ENCODE peak calls at places on chromosomes 16 and 17, in seven cellular contexts. One of them, this sample, is unnamed.

GRCh38 chr17:77494664-77495435 is 354.1 kb downstream of the SEC14L1 start:
- DNase-seq in H9: peak
- DNase-seq in trophoblast cell: peak
- DNase-seq in IMR-90: peak
- DNase-seq in neuronal stem cell: peak
- DNase-seq in mesenchymal stem cell: peak
- DNase-seq in H1: peak
- DNase-seq in this sample: peak

GRCh38 chr16:82011199-82011641 is at the start of gene SDR42E1:
- DNase-seq in H9: no peak
- DNase-seq in trophoblast cell: no peak
- DNase-seq in IMR-90: no peak
- DNase-seq in neuronal stem cell: no peak
- DNase-seq in mesenchymal stem cell: no peak
- DNase-seq in H1: no peak
- DNase-seq in this sample: peak

GRCh38 chr16:57889960-57890751 is 80.8 kb downstream of the CNGB1 start:
- DNase-seq in H9: no peak
- DNase-seq in trophoblast cell: peak
- DNase-seq in IMR-90: peak
- DNase-seq in neuronal stem cell: no peak
- DNase-seq in mesenchymal stem cell: peak
- DNase-seq in H1: no peak
- DNase-seq in this sample: no peak

GRCh38 chr16:86590501-86591144 is 12.3 kb downstream of the FOXL1 start:
- DNase-seq in H9: no peak
- DNase-seq in trophoblast cell: no peak
- DNase-seq in IMR-90: peak
- DNase-seq in neuronal stem cell: no peak
- DNase-seq in mesenchymal stem cell: peak
- DNase-seq in H1: no peak
- DNase-seq in this sample: no peak

GRCh38 chr16:52293209-52293608 is 253.7 kb downstream of the TOX3 start:
- DNase-seq in H9: no peak
- DNase-seq in trophoblast cell: no peak
- DNase-seq in IMR-90: no peak
- DNase-seq in neuronal stem cell: no peak
- DNase-seq in mesenchymal stem cell: no peak
- DNase-seq in H1: no peak
- DNase-seq in this sample: no peak

GRCh38 chr16:67406628-67407027 is 9.6 kb downstream of the ZDHHC1 start:
- DNase-seq in H9: no peak
- DNase-seq in trophoblast cell: no peak
- DNase-seq in IMR-90: peak
- DNase-seq in neuronal stem cell: no peak
- DNase-seq in mesenchymal stem cell: peak
- DNase-seq in H1: no peak
- DNase-seq in this sample: peak

GRCh38 chr16:73056383-73056782 is 8.5 kb upstream of the ZFHX3 start:
- DNase-seq in H9: no peak
- DNase-seq in trophoblast cell: no peak
- DNase-seq in IMR-90: no peak
- DNase-seq in neuronal stem cell: no peak
- DNase-seq in mesenchymal stem cell: no peak
- DNase-seq in H1: no peak
- DNase-seq in this sample: no peak

GRCh38 chr16:56776562-56776961 is 46.6 kb downstream of the NUP93 start:
- DNase-seq in H9: no peak
- DNase-seq in trophoblast cell: no peak
- DNase-seq in IMR-90: no peak
- DNase-seq in neuronal stem cell: no peak
- DNase-seq in mesenchymal stem cell: no peak
- DNase-seq in H1: no peak
- DNase-seq in this sample: no peak

DNA sequence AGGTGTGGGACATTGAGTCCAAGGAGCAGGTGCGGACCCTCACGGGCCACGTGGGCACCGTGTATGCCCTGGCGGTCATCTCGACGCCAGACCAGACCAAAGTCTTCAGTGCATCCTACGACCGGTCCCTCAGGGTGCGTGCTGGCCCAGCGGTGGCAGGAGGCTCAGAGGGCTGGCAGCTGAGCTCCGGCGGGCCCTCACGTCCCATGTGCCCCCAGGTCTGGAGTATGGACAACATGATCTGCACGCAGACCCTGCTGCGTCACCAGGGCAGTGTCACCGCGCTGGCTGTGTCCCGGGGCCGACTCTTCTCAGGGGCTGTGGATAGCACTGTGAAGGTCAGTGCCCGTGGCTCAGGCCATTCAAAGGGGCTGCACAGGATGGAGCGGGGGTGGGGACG is 20.4 kb downstream of the CASKIN1 start:
- DNase-seq in H9: no peak
- DNase-seq in trophoblast cell: no peak
- DNase-seq in IMR-90: no peak
- DNase-seq in neuronal stem cell: no peak
- DNase-seq in mesenchymal stem cell: no peak
- DNase-seq in H1: no peak
- DNase-seq in this sample: no peak
- H3K23ac ChIP-seq in H9: no peak
- H3K23ac ChIP-seq in trophoblast cell: no peak
- H3K23ac ChIP-seq in IMR-90: no peak
- H3K23ac ChIP-seq in neuronal stem cell: peak
- H3K23ac ChIP-seq in mesenchymal stem cell: no peak
- H3K23ac ChIP-seq in H1: no peak
- H3K23ac ChIP-seq in this sample: no peak

GRCh38 chr16:46899443-46900143 is 15.4 kb downstream of the GPT2 start:
- DNase-seq in H9: no peak
- DNase-seq in trophoblast cell: no peak
- DNase-seq in IMR-90: peak
- DNase-seq in neuronal stem cell: no peak
- DNase-seq in mesenchymal stem cell: peak
- DNase-seq in H1: no peak
- DNase-seq in this sample: no peak
- H3K23ac ChIP-seq in H9: no peak
- H3K23ac ChIP-seq in trophoblast cell: no peak
- H3K23ac ChIP-seq in IMR-90: no peak
- H3K23ac ChIP-seq in neuronal stem cell: peak
- H3K23ac ChIP-seq in mesenchymal stem cell: no peak
- H3K23ac ChIP-seq in H1: no peak
- H3K23ac ChIP-seq in this sample: no peak

DNA sequence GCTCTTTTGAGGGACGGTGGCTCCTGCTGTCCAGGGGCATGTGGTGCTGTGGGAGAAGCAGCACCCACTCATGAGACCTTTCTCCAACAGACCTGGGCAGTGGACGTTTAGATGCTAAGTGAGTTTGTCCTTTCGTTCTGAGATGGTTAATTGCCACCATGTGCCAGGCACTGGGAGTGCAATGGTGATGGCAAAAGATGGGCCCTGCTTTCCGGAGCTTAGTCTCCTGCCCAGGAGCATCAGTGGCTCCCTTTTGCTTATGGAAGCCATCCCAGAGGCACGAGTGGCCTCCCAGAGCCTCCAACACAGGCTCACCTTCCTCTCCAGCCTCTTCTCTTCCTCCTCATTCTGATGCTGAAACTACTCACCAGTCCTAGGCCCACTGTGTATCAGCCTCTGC is 28.4 kb downstream of the CASKIN2 start:
- DNase-seq in H9: no peak
- DNase-seq in trophoblast cell: no peak
- DNase-seq in IMR-90: no peak
- DNase-seq in neuronal stem cell: no peak
- DNase-seq in mesenchymal stem cell: no peak
- DNase-seq in H1: no peak
- DNase-seq in this sample: no peak
- H3K23ac ChIP-seq in H9: no peak
- H3K23ac ChIP-seq in trophoblast cell: no peak
- H3K23ac ChIP-seq in IMR-90: no peak
- H3K23ac ChIP-seq in neuronal stem cell: no peak
- H3K23ac ChIP-seq in mesenchymal stem cell: no peak
- H3K23ac ChIP-seq in H1: no peak
- H3K23ac ChIP-seq in this sample: no peak

GRCh38 chr16:2297506-2297860 is 29.6 kb upstream of the RNPS1 start:
- DNase-seq in H9: no peak
- DNase-seq in trophoblast cell: no peak
- DNase-seq in IMR-90: no peak
- DNase-seq in neuronal stem cell: no peak
- DNase-seq in mesenchymal stem cell: no peak
- DNase-seq in H1: no peak
- DNase-seq in this sample: no peak

GRCh38 chr16:2296662-2297505 is 29.0 kb upstream of the RNPS1 start:
- DNase-seq in H9: peak
- DNase-seq in trophoblast cell: peak
- DNase-seq in IMR-90: no peak
- DNase-seq in neuronal stem cell: no peak
- DNase-seq in mesenchymal stem cell: no peak
- DNase-seq in H1: peak
- DNase-seq in this sample: peak

GRCh38 chr16:2292221-2292620 is 24.3 kb upstream of the RNPS1 start:
- DNase-seq in H9: no peak
- DNase-seq in trophoblast cell: no peak
- DNase-seq in IMR-90: no peak
- DNase-seq in neuronal stem cell: no peak
- DNase-seq in mesenchymal stem cell: no peak
- DNase-seq in H1: no peak
- DNase-seq in this sample: no peak

GRCh38 chr16:2298621-2299020 is 30.7 kb upstream of the RNPS1 start:
- DNase-seq in H9: no peak
- DNase-seq in trophoblast cell: no peak
- DNase-seq in IMR-90: no peak
- DNase-seq in neuronal stem cell: no peak
- DNase-seq in mesenchymal stem cell: no peak
- DNase-seq in H1: no peak
- DNase-seq in this sample: no peak

DNA sequence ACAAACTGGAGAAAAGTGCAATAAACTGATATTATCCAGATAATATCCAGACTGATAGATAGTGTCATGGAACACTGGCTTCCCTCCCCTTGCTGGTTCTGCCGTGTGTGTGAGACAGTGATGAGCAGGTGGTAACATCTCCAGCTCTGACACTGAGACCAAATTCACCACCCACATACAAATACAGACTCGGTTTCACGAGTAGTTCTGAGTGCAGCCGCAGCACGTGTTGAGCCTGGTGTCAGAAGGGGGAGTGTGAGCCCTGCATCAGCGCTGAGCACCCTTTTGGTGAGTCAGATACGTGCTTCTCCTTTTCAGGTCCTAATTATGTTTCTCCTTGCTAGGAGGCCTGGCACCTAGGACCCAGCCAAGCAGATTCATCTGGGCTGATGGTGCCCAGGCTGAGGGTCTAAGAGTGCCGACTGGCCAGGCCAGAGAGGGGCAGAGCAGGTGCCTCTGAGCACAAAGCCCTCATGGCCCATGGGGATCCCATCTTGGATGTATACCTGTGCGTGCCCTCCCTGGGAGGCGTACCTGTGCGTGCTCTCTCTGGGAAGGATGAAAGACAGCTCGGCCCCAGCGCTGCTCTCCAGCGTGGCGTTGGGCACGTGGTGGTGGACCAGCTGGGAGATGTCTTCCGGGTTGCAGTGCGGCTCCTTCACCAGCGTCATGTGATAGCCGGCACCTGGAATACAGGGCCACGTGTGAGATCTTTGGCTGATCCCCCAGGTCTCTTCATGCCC is 27.3 kb upstream of the RNPS1 start:
- DNase-seq in H9: no peak
- DNase-seq in trophoblast cell: no peak
- DNase-seq in IMR-90: no peak
- DNase-seq in neuronal stem cell: no peak
- DNase-seq in mesenchymal stem cell: no peak
- DNase-seq in H1: no peak
- DNase-seq in this sample: no peak
- H3K23ac ChIP-seq in H9: no peak
- H3K23ac ChIP-seq in trophoblast cell: no peak
- H3K23ac ChIP-seq in IMR-90: no peak
- H3K23ac ChIP-seq in neuronal stem cell: no peak
- H3K23ac ChIP-seq in mesenchymal stem cell: no peak
- H3K23ac ChIP-seq in H1: no peak
- H3K23ac ChIP-seq in this sample: no peak

GRCh38 chr17:18117974-18118632 is 9.5 kb downstream of the MYO15A start:
- DNase-seq in H9: no peak
- DNase-seq in trophoblast cell: no peak
- DNase-seq in IMR-90: peak
- DNase-seq in neuronal stem cell: no peak
- DNase-seq in mesenchymal stem cell: no peak
- DNase-seq in H1: no peak
- DNase-seq in this sample: no peak
- H3K23ac ChIP-seq in H9: no peak
- H3K23ac ChIP-seq in trophoblast cell: no peak
- H3K23ac ChIP-seq in IMR-90: no peak
- H3K23ac ChIP-seq in neuronal stem cell: no peak
- H3K23ac ChIP-seq in mesenchymal stem cell: no peak
- H3K23ac ChIP-seq in H1: no peak
- H3K23ac ChIP-seq in this sample: no peak

DNA sequence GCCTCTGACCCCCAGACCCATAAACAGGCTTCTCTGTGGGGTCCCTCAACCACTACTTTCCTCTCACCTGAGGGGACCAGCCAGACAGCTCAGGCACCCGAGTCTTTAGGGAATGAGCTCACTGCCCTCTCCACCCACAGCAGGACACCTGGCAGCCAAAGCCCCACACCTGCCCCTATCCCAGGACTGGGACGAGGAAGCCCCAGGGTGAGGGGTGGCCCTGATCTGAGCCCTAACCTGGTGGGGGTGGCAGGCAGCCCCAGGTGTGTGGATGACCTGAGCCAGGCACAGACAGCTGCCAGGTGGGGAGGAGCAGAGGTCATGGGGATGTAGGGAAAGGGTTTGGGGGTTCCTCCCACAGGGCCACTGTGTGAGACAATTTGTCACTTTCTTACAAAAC is 1.7 kb upstream of the TEX19 start:
- DNase-seq in H9: no peak
- DNase-seq in trophoblast cell: no peak
- DNase-seq in IMR-90: no peak
- DNase-seq in neuronal stem cell: no peak
- DNase-seq in mesenchymal stem cell: no peak
- DNase-seq in H1: no peak
- DNase-seq in this sample: no peak
- H3K23ac ChIP-seq in H9: no peak
- H3K23ac ChIP-seq in trophoblast cell: no peak
- H3K23ac ChIP-seq in IMR-90: no peak
- H3K23ac ChIP-seq in neuronal stem cell: no peak
- H3K23ac ChIP-seq in mesenchymal stem cell: no peak
- H3K23ac ChIP-seq in H1: no peak
- H3K23ac ChIP-seq in this sample: no peak